ENCODE peak calls at places on chromosome 15, in seven cellular contexts. One of them, this sample, is unnamed.
A peak's percentile ranks its signal among the peaks of the same experiment; 100 is the strongest.

GRCh38 chr15:101293122-101293521 is 1.9 kb downstream of the SNRPA1 start:
- DNase-seq in Calu3: no peak
- DNase-seq in AG10803: no peak
- DNase-seq in GM18507: no peak
- DNase-seq in activated gamma-delta T cell treated with Interleukin-2 at 50 U/mL for 16 hours: no peak
- DNase-seq in mucosa of gallbladder: no peak
- DNase-seq in GM12864: no peak
- DNase-seq in this sample: no peak

GRCh38 chr15:92807971-92808571 is 92.1 kb upstream of the CHD2 start:
- DNase-seq in GM12864: no peak
- DNase-seq in activated gamma-delta T cell treated with Interleukin-2 at 50 U/mL for 16 hours: no peak
- DNase-seq in AG10803: peak; percentile 26
- DNase-seq in Calu3: peak; percentile 32
- DNase-seq in mucosa of gallbladder: no peak
- DNase-seq in GM18507: no peak
- DNase-seq in this sample: no peak

GRCh38 chr15:67545864-67546263 is 3.4 kb downstream of the MAP2K5 start:
- DNase-seq in Calu3: no peak
- DNase-seq in GM18507: no peak
- DNase-seq in AG10803: no peak
- DNase-seq in mucosa of gallbladder: no peak
- DNase-seq in GM12864: no peak
- DNase-seq in activated gamma-delta T cell treated with Interleukin-2 at 50 U/mL for 16 hours: no peak
- DNase-seq in this sample: no peak

GRCh38 chr15:92158426-92158825 is 235.3 kb upstream of the ST8SIA2 start:
- DNase-seq in Calu3: peak; percentile 81
- DNase-seq in mucosa of gallbladder: peak; percentile 39
- DNase-seq in GM12864: peak; percentile 7
- DNase-seq in activated gamma-delta T cell treated with Interleukin-2 at 50 U/mL for 16 hours: peak; percentile 9
- DNase-seq in AG10803: no peak
- DNase-seq in GM18507: peak; percentile 5
- DNase-seq in this sample: no peak

GRCh38 chr15:78625621-78626280 is 5.0 kb upstream of the CHRNA3 start:
- DNase-seq in activated gamma-delta T cell treated with Interleukin-2 at 50 U/mL for 16 hours: no peak
- DNase-seq in GM18507: no peak
- DNase-seq in mucosa of gallbladder: no peak
- DNase-seq in GM12864: no peak
- DNase-seq in AG10803: no peak
- DNase-seq in Calu3: no peak
- DNase-seq in this sample: no peak

GRCh38 chr15:39321977-39322376 is 258.9 kb upstream of the THBS1 start:
- DNase-seq in AG10803: peak; percentile 68
- DNase-seq in Calu3: no peak
- DNase-seq in activated gamma-delta T cell treated with Interleukin-2 at 50 U/mL for 16 hours: no peak
- DNase-seq in GM12864: no peak
- DNase-seq in GM18507: no peak
- DNase-seq in mucosa of gallbladder: no peak
- DNase-seq in this sample: no peak

GRCh38 chr15:83250766-83251165 is 33.7 kb downstream of the BNC1 start:
- DNase-seq in mucosa of gallbladder: no peak
- DNase-seq in GM12864: no peak
- DNase-seq in GM18507: no peak
- DNase-seq in activated gamma-delta T cell treated with Interleukin-2 at 50 U/mL for 16 hours: no peak
- DNase-seq in Calu3: no peak
- DNase-seq in AG10803: peak; percentile 51
- DNase-seq in this sample: no peak

GRCh38 chr15:27834684-27835083 is 264.4 kb downstream of the OCA2 start:
- DNase-seq in activated gamma-delta T cell treated with Interleukin-2 at 50 U/mL for 16 hours: no peak
- DNase-seq in GM12864: no peak
- DNase-seq in Calu3: no peak
- DNase-seq in GM18507: no peak
- DNase-seq in AG10803: no peak
- DNase-seq in mucosa of gallbladder: no peak
- DNase-seq in this sample: no peak

GRCh38 chr15:81157195-81157938 is 23.3 kb downstream of the CFAP161 start:
- DNase-seq in GM18507: no peak
- DNase-seq in mucosa of gallbladder: no peak
- DNase-seq in Calu3: no peak
- DNase-seq in activated gamma-delta T cell treated with Interleukin-2 at 50 U/mL for 16 hours: no peak
- DNase-seq in GM12864: no peak
- DNase-seq in AG10803: peak; percentile 55
- DNase-seq in this sample: no peak

GRCh38 chr15:58515807-58516206 is 84.0 kb downstream of the LIPC start:
- DNase-seq in GM12864: no peak
- DNase-seq in AG10803: no peak
- DNase-seq in GM18507: no peak
- DNase-seq in mucosa of gallbladder: no peak
- DNase-seq in Calu3: no peak
- DNase-seq in activated gamma-delta T cell treated with Interleukin-2 at 50 U/mL for 16 hours: no peak
- DNase-seq in this sample: no peak

GRCh38 chr15:43168192-43169107 is 16.8 kb upstream of the CCNDBP1 start:
- DNase-seq in GM12864: no peak
- DNase-seq in mucosa of gallbladder: no peak
- DNase-seq in GM18507: no peak
- DNase-seq in Calu3: no peak
- DNase-seq in AG10803: peak; percentile 11
- DNase-seq in activated gamma-delta T cell treated with Interleukin-2 at 50 U/mL for 16 hours: no peak
- DNase-seq in this sample: no peak

GRCh38 chr15:66658057-66658456 is 44.0 kb upstream of the SMAD6 start:
- DNase-seq in mucosa of gallbladder: no peak
- DNase-seq in AG10803: no peak
- DNase-seq in GM18507: no peak
- DNase-seq in GM12864: no peak
- DNase-seq in Calu3: no peak
- DNase-seq in activated gamma-delta T cell treated with Interleukin-2 at 50 U/mL for 16 hours: no peak
- DNase-seq in this sample: no peak

GRCh38 chr15:36898522-36899126 is 201.7 kb downstream of the MEIS2 start:
- DNase-seq in Calu3: no peak
- DNase-seq in GM18507: no peak
- DNase-seq in mucosa of gallbladder: no peak
- DNase-seq in AG10803: no peak
- DNase-seq in activated gamma-delta T cell treated with Interleukin-2 at 50 U/mL for 16 hours: no peak
- DNase-seq in GM12864: no peak
- DNase-seq in this sample: no peak

GRCh38 chr15:100718075-100718980 is 115.9 kb downstream of the ASB7 start:
- DNase-seq in GM12864: no peak
- DNase-seq in GM18507: no peak
- DNase-seq in AG10803: no peak
- DNase-seq in activated gamma-delta T cell treated with Interleukin-2 at 50 U/mL for 16 hours: no peak
- DNase-seq in Calu3: no peak
- DNase-seq in mucosa of gallbladder: peak; percentile 9
- DNase-seq in this sample: no peak

GRCh38 chr15:69849232-69849610 is 248.5 kb downstream of the TLE3 start:
- DNase-seq in Calu3: no peak
- DNase-seq in activated gamma-delta T cell treated with Interleukin-2 at 50 U/mL for 16 hours: no peak
- DNase-seq in mucosa of gallbladder: no peak
- DNase-seq in GM18507: no peak
- DNase-seq in GM12864: no peak
- DNase-seq in AG10803: no peak
- DNase-seq in this sample: no peak

GRCh38 chr15:99423186-99424130 is 142.3 kb upstream of the MEF2A start:
- DNase-seq in GM12864: no peak
- DNase-seq in Calu3: no peak
- DNase-seq in AG10803: no peak
- DNase-seq in GM18507: no peak
- DNase-seq in activated gamma-delta T cell treated with Interleukin-2 at 50 U/mL for 16 hours: no peak
- DNase-seq in mucosa of gallbladder: no peak
- DNase-seq in this sample: no peak

GRCh38 chr15:73273181-73274002 is 95.4 kb downstream of the HCN4 start:
- DNase-seq in mucosa of gallbladder: peak; percentile 63
- DNase-seq in GM18507: peak; percentile 22
- DNase-seq in activated gamma-delta T cell treated with Interleukin-2 at 50 U/mL for 16 hours: peak; percentile 36
- DNase-seq in Calu3: peak; percentile 62
- DNase-seq in GM12864: no peak
- DNase-seq in AG10803: peak; percentile 60
- DNase-seq in this sample: no peak

GRCh38 chr15:75835990-75836952 is 7.0 kb upstream of the UBE2Q2 start:
- DNase-seq in GM18507: no peak
- DNase-seq in AG10803: no peak
- DNase-seq in activated gamma-delta T cell treated with Interleukin-2 at 50 U/mL for 16 hours: no peak
- DNase-seq in mucosa of gallbladder: no peak
- DNase-seq in Calu3: no peak
- DNase-seq in GM12864: no peak
- DNase-seq in this sample: no peak

GRCh38 chr15:89399390-89400120 is 64.9 kb upstream of the POLG start:
- DNase-seq in AG10803: no peak
- DNase-seq in GM18507: peak; percentile 55
- DNase-seq in GM12864: no peak
- DNase-seq in mucosa of gallbladder: no peak
- DNase-seq in Calu3: peak; percentile 62
- DNase-seq in activated gamma-delta T cell treated with Interleukin-2 at 50 U/mL for 16 hours: no peak
- DNase-seq in this sample: peak; percentile 75

GRCh38 chr15:29669823-29670222 is 152.4 kb downstream of the TJP1 start:
- DNase-seq in AG10803: peak; percentile 39
- DNase-seq in activated gamma-delta T cell treated with Interleukin-2 at 50 U/mL for 16 hours: no peak
- DNase-seq in GM18507: no peak
- DNase-seq in mucosa of gallbladder: no peak
- DNase-seq in GM12864: no peak
- DNase-seq in Calu3: no peak
- DNase-seq in this sample: no peak

GRCh38 chr15:74144153-74144775 is 13.9 kb downstream of the ISLR2 start:
- DNase-seq in GM12864: no peak
- DNase-seq in GM18507: no peak
- DNase-seq in AG10803: no peak
- DNase-seq in mucosa of gallbladder: no peak
- DNase-seq in Calu3: peak; percentile 38
- DNase-seq in activated gamma-delta T cell treated with Interleukin-2 at 50 U/mL for 16 hours: no peak
- DNase-seq in this sample: no peak

GRCh38 chr15:49418811-49419210 is 4.2 kb upstream of the FGF7 start:
- DNase-seq in activated gamma-delta T cell treated with Interleukin-2 at 50 U/mL for 16 hours: no peak
- DNase-seq in AG10803: no peak
- DNase-seq in GM12864: no peak
- DNase-seq in GM18507: no peak
- DNase-seq in Calu3: no peak
- DNase-seq in mucosa of gallbladder: no peak
- DNase-seq in this sample: no peak

GRCh38 chr15:61829514-61829889 is 230.7 kb downstream of the VPS13C start:
- DNase-seq in activated gamma-delta T cell treated with Interleukin-2 at 50 U/mL for 16 hours: no peak
- DNase-seq in GM12864: no peak
- DNase-seq in AG10803: no peak
- DNase-seq in GM18507: no peak
- DNase-seq in mucosa of gallbladder: no peak
- DNase-seq in Calu3: no peak
- DNase-seq in this sample: no peak

GRCh38 chr15:97525809-97526208 is 434.7 kb upstream of the ARRDC4 start:
- DNase-seq in activated gamma-delta T cell treated with Interleukin-2 at 50 U/mL for 16 hours: no peak
- DNase-seq in AG10803: no peak
- DNase-seq in GM12864: no peak
- DNase-seq in GM18507: no peak
- DNase-seq in Calu3: no peak
- DNase-seq in mucosa of gallbladder: no peak
- DNase-seq in this sample: no peak

GRCh38 chr15:65189102-65189740 is 4.1 kb upstream of the CLPX start:
- DNase-seq in AG10803: peak; percentile 56
- DNase-seq in activated gamma-delta T cell treated with Interleukin-2 at 50 U/mL for 16 hours: no peak
- DNase-seq in GM18507: no peak
- DNase-seq in mucosa of gallbladder: peak; percentile 27
- DNase-seq in Calu3: peak; percentile 49
- DNase-seq in GM12864: no peak
- DNase-seq in this sample: no peak

GRCh38 chr15:38668433-38669159 is 104.0 kb upstream of the RASGRP1 start:
- DNase-seq in Calu3: no peak
- DNase-seq in mucosa of gallbladder: no peak
- DNase-seq in activated gamma-delta T cell treated with Interleukin-2 at 50 U/mL for 16 hours: no peak
- DNase-seq in GM18507: no peak
- DNase-seq in AG10803: no peak
- DNase-seq in GM12864: no peak
- DNase-seq in this sample: no peak

GRCh38 chr15:88985547-88986393 is 72.6 kb upstream of the MFGE8 start:
- DNase-seq in mucosa of gallbladder: no peak
- DNase-seq in activated gamma-delta T cell treated with Interleukin-2 at 50 U/mL for 16 hours: no peak
- DNase-seq in GM12864: no peak
- DNase-seq in GM18507: no peak
- DNase-seq in Calu3: no peak
- DNase-seq in AG10803: no peak
- DNase-seq in this sample: no peak

GRCh38 chr15:84605225-84605882 is 4.5 kb downstream of the ZSCAN2 start:
- DNase-seq in GM18507: no peak
- DNase-seq in AG10803: no peak
- DNase-seq in Calu3: no peak
- DNase-seq in GM12864: no peak
- DNase-seq in mucosa of gallbladder: no peak
- DNase-seq in activated gamma-delta T cell treated with Interleukin-2 at 50 U/mL for 16 hours: no peak
- DNase-seq in this sample: no peak